ENCODE peak calls at places on chromosome 2, in seven cellular contexts. R is lower leg skin, X is adrenal gland, W is A549, O is tibial nerve, U is heart left ventricle, B is body of pancreas. A is an unnamed sample.

GRCh38 chr2:64919261-64919660 is 69.9 kb upstream of the SLC1A4 start:
- DNase-seq in O (no peak), W (no peak), U (no peak), B (no peak), R (no peak), X (no peak), A (no peak)

GRCh38 chr2:44107974-44108373 is 60.7 kb upstream of the PPM1B start:
- DNase-seq in O (no peak), U (no peak), W (no peak), R (no peak), X (no peak), B (no peak), A (no peak)

GRCh38 chr2:99925960-99926359 is 216.4 kb downstream of the AFF3 start:
- DNase-seq in U (no peak), X (no peak), W (no peak), O (no peak), R (no peak), B (no peak), A (no peak)

GRCh38 chr2:231189171-231189530 is 9.3 kb upstream of the ARMC9 start:
- DNase-seq in O (no peak), B (no peak), W (no peak), X (no peak), R (peak), U (no peak), A (no peak)

GRCh38 chr2:232674491-232674890 is 22.6 kb upstream of the GIGYF2 start:
- DNase-seq in O (no peak), R (no peak), U (no peak), B (no peak), W (no peak), X (no peak), A (no peak)

GRCh38 chr2:120613742-120614481 is 121.8 kb upstream of the GLI2 start:
- DNase-seq in O (no peak), W (no peak), U (peak), B (no peak), X (no peak), R (no peak), A (peak)

GRCh38 chr2:24652265-24653232 is 140.6 kb downstream of the PTRHD1 start:
- DNase-seq in B (no peak), R (no peak), U (no peak), O (no peak), W (no peak), X (no peak), A (no peak)

GRCh38 chr2:102826904-102827303 is 65.1 kb downstream of the TMEM182 start:
- DNase-seq in X (peak), R (no peak), B (peak), U (peak), W (no peak), O (no peak), A (no peak)

GRCh38 chr2:127681288-127681771 is 6.0 kb upstream of the LIMS2 start:
- DNase-seq in B (no peak), X (no peak), R (peak), W (no peak), O (no peak), U (peak), A (no peak)

GRCh38 chr2:227414846-227415245 is 27.1 kb upstream of the SCYGR1 start:
- DNase-seq in R (no peak), X (no peak), U (no peak), B (no peak), W (no peak), O (no peak), A (no peak)

GRCh38 chr2:75765798-75766197 is 55.1 kb upstream of the GCFC2 start:
- DNase-seq in R (no peak), W (no peak), O (no peak), U (no peak), B (no peak), X (no peak), A (no peak)

GRCh38 chr2:173772205-173772604 is 193.0 kb downstream of the SP3 start:
- DNase-seq in U (no peak), B (no peak), O (no peak), X (no peak), W (no peak), R (no peak), A (no peak)

GRCh38 chr2:36741188-36741587 is 44.7 kb downstream of the VIT start:
- DNase-seq in U (no peak), R (no peak), W (no peak), O (no peak), B (no peak), X (no peak), A (no peak)

GRCh38 chr2:175574069-175574468 is 392.6 kb upstream of the ATP5MC3 start:
- DNase-seq in U (no peak), X (no peak), O (no peak), W (no peak), B (no peak), R (no peak), A (no peak)

GRCh38 chr2:144553379-144553778 is 33.5 kb upstream of the ZEB2 start:
- DNase-seq in O (no peak), W (no peak), B (no peak), R (no peak), X (no peak), U (no peak), A (peak)

GRCh38 chr2:30701782-30702181 is 105.5 kb downstream of the CAPN13 start:
- DNase-seq in O (no peak), U (no peak), X (no peak), B (no peak), W (no peak), R (no peak), A (no peak)

GRCh38 chr2:46416739-46417403 is 62.5 kb upstream of the TMEM247 start:
- DNase-seq in X (no peak), O (no peak), R (no peak), U (no peak), W (no peak), B (no peak), A (no peak)

GRCh38 chr2:12950957-12951656 is 234.4 kb downstream of the TRIB2 start:
- DNase-seq in X (no peak), B (no peak), R (no peak), O (no peak), W (no peak), U (no peak), A (no peak)

GRCh38 chr2:235908826-235909225 is 259.4 kb downstream of the GBX2 start:
- DNase-seq in O (no peak), B (no peak), X (no peak), R (peak), U (no peak), W (no peak), A (no peak)

GRCh38 chr2:60439219-60439974 is 114.1 kb downstream of the BCL11A start:
- DNase-seq in X (peak), U (peak), W (no peak), R (no peak), B (peak), O (peak), A (no peak)

GRCh38 chr2:74856004-74856578 is 22.2 kb downstream of the HK2 start:
- DNase-seq in R (no peak), U (no peak), B (no peak), X (no peak), W (no peak), O (no peak), A (no peak)

GRCh38 chr2:240810621-240811020 is 9.4 kb downstream of the KIF1A start:
- DNase-seq in X (no peak), W (no peak), O (no peak), R (peak), B (no peak), U (no peak), A (no peak)

GRCh38 chr2:127631184-127631996 is 14.6 kb upstream of the GPR17 start:
- DNase-seq in U (peak), R (no peak), O (no peak), W (no peak), B (no peak), X (no peak), A (no peak)

GRCh38 chr2:200406379-200406778 is 99.9 kb downstream of the SPATS2L start:
- DNase-seq in U (no peak), W (no peak), X (no peak), R (no peak), O (no peak), B (no peak), A (no peak)

DNA sequence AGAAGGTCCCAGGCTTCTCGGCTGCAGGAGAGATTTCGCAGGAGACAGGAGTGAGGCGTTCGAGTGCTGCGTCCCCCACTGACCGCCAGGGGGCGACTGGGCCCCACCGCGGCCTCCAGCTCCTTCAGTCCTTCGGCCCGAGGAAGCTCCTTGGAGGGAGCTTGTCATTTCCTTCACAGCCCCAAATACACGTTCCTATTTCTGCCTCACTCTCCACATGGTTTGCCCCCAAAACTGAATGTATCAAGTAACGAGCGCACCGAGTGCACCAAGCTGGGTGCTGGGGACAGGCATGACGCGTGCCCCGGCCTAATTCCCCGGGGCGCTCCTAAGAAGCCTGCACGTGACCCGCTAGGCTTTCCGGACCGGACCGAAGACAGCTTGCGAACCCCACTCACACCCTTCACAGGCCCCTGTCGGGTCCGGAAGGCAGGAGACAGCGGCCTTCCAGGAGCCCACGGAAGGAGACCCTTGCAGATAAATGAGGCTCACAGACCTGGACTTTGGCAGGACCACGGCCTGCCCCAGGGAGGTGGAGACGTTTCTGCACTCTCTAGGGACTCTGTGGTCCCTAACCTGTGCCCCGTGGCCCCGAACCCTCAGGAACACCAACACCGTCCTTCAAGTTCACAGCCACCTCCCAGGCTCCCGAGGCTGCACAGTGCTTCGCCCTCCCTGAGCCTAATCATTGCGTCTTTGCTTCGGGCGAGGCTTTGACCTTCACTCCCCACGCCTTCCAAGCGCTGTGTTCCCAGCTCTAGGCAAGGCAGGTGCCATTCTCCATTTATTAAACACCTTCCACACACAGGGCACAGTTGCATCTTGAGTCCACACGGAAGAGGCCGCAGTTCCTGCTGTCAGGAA is 13.0 kb upstream of the FAHD2A start:
- DNase-seq in X (peak), U (peak), O (peak), W (peak), B (peak), R (peak), A (peak)
- TF ChIP-seq POLR2A in X (no peak), U (no peak), O (no peak), W (no peak), B (no peak), R (no peak), A (no peak)

DNA sequence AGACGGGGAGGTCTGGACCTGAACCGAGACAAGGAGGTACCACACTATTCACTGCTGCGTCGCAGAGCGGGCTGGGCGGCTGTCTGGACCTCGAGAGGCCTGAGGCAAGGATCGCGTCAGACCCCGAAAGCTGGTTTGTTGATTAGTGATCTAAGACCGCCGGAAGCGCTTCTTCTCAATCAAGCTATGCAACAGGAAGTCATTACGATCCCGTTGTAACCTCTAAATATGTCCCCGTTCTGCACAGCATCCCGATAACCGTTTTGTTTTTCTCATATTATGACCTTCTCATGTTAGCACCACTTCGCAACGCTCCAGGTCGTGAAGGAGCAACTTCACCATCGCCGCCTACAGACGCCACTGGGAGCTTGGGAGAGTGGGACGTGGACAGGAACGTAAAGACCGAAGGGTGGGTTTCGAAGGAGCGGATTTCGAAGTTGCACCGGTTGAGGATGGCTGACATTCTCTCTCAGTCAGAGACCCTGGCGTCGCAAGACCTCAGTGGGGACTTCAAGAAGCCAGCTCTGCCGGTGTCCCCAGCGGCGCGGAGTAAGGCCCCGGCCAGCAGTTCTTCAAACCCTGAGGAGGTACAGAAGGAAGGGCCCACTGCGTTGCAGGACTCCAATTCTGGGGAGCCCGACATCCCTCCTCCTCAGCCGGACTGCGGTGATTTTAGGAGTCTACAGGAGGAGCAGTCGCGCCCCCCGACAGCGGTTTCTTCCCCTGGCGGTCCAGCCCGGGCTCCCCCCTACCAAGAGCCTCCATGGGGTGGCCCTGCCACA is at the start of the genes SLC4A1AP and SUPT7L:
- DNase-seq in X (peak), O (peak), R (peak), W (peak), U (peak), B (peak), A (peak)
- TF ChIP-seq POLR2A in X (peak), O (no peak), R (no peak), W (peak), U (no peak), B (peak), A (peak)

GRCh38 chr2:112055110-112055832 is at the start of gene TMEM87B:
- DNase-seq in B (peak), W (peak), R (peak), U (peak), O (peak), X (peak), A (peak)
- TF ChIP-seq POLR2A in B (peak), W (peak), R (no peak), U (no peak), O (peak), X (peak), A (peak)

GRCh38 chr2:281381-281780 is 6.5 kb downstream of the ALKAL2 start:
- DNase-seq in U (no peak), X (no peak), R (no peak), W (no peak), O (no peak), B (no peak), A (no peak)

GRCh38 chr2:282693-283263 is 5.1 kb downstream of the ALKAL2 start:
- DNase-seq in B (no peak), X (no peak), W (no peak), U (no peak), O (no peak), R (no peak), A (no peak)

GRCh38 chr2:279366-279765 is 8.5 kb downstream of the ALKAL2 start:
- DNase-seq in B (no peak), W (no peak), X (no peak), R (no peak), U (no peak), O (no peak), A (no peak)

GRCh38 chr2:279956-280654 is 7.8 kb downstream of the ALKAL2 start:
- DNase-seq in W (no peak), U (no peak), O (no peak), X (no peak), R (no peak), B (no peak), A (no peak)

DNA sequence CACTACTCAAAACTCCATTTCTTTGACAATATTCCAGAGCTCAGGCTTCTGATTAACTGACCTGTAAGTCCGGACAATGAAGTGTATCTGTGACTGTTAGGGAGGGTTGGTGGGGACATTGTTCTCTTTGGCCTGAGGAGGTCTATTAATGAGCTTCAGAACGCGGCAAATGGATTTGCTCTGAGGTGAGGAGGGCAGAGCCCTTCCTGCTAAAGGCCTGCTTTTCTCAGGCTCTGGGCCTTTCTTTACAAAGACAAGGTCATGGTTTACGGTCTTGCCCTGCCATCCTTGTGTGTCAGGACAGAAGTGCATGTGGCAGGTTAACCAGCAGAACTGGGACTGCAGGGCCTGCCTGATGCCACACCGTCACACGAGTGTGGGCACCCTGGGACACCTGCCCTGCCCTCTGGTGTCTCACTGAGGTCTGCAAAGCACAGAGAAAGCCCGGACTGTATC is 7.2 kb downstream of the ALKAL2 start:
- DNase-seq in O (no peak), B (peak), U (no peak), W (no peak), R (no peak), X (peak), A (no peak)
- TF ChIP-seq POLR2A in O (no peak), B (peak), U (no peak), W (no peak), R (no peak), X (no peak), A (no peak)

GRCh38 chr2:238288650-238289573 is 502 bp upstream of the PER2 start:
- DNase-seq in U (peak), B (peak), R (peak), X (peak), O (peak), W (peak), A (peak)
- TF ChIP-seq POLR2A in U (peak), B (peak), R (peak), X (peak), O (peak), W (peak), A (peak)

DNA sequence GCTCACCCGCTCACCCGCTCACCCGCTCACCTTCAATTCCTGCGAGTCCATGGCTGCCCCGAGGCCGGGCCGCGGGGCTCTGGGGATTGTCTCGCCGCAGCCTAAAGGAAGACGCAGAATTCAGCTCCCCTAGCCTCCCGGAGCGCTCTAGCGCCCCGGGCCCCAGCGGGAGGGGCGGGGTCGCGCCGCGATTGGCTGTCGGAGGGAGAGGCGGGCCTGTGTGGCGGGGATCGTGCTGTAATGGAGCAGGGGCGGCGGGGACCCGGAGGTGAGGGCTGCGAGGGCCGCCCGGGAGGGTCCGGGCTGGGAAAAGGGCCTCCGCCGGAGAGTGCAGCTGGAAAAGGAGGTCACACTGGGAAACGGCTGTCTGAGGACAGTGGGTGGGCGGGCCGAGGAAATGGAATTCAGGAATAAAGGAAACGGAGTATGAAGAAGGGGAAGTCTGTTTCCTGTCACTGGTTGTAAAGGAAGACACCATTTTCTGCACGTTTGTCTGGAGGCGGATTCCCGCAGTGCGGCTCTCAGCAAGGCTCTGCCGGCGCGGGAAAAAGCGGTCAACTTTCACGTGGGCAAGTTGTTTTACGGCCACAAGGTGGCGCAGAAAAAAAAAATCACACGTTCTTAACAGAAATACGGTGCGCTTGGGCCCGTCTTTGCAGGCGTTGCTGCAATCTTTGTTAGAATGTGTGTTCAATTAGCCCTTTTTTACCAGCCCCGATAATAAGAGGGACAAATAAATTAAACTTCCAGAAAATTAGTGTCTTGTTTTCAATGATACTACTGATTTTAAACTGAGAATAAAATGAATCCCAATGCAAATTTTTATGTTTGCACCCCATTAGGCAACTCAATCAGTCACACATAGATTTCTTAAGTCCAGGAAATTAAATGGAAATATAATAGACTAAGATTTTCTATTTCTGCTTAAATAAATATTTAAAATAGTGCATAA is at the start of gene TTC21B:
- DNase-seq in U (peak), R (peak), X (peak), W (peak), B (peak), O (peak), A (peak)
- TF ChIP-seq POLR2A in U (peak), R (no peak), X (peak), W (peak), B (peak), O (peak), A (peak)

GRCh38 chr2:27378096-27378808 is 2.3 kb downstream of the ZNF513 start:
- DNase-seq in W (peak), X (peak), R (peak), B (no peak), O (no peak), U (no peak), A (no peak)
- TF ChIP-seq POLR2A in W (no peak), X (no peak), R (no peak), B (no peak), O (no peak), U (no peak), A (no peak)

GRCh38 chr2:129906139-129906860 is 73.2 kb upstream of the RAB6C start:
- DNase-seq in B (no peak), R (peak), W (no peak), X (no peak), O (no peak), U (no peak), A (no peak)
- TF ChIP-seq POLR2A in B (no peak), R (no peak), W (no peak), X (no peak), O (no peak), U (no peak), A (no peak)